ENCODE peak calls at places on chromosomes 3 and 15, in five cellular contexts. C is tibial artery, F is upper lobe of left lung, M is endothelial cell of umbilical vein, G is PC-3. B is an unnamed sample. For H3K9me3, the result is how much of the 10 kb centered on the place peaks cover.

GRCh38 chr3:195768831-195769303 is 42.9 kb downstream of the MUC4 start:
- DNase-seq in F (peak), C (no peak), M (no peak), G (no peak), B (no peak)

GRCh38 chr3:63232764-63233396 is 45.2 kb upstream of the SYNPR start:
- DNase-seq in G (peak), F (no peak), M (no peak), C (no peak), B (no peak)

GRCh38 chr3:58607816-58608215 is 30.6 kb upstream of the FAM107A start:
- DNase-seq in C (no peak), F (no peak), G (peak), M (no peak), B (no peak)

GRCh38 chr15:68503213-68503612 is 71.2 kb upstream of the ITGA11 start:
- DNase-seq in F (peak), C (no peak), M (no peak), G (no peak), B (no peak)

GRCh38 chr15:25436707-25437106 is 2.1 kb downstream of the UBE3A start:
- DNase-seq in G (peak), F (no peak), C (no peak), M (no peak), B (no peak)

GRCh38 chr3:23629181-23629893 is 176.4 kb upstream of the UBE2E1 start:
- DNase-seq in C (no peak), M (peak), F (no peak), G (peak), B (no peak)

GRCh38 chr15:71708741-71709140 is 101.6 kb upstream of the NR2E3 start:
- DNase-seq in F (peak), G (no peak), C (no peak), M (no peak), B (no peak)

GRCh38 chr15:78715930-78716329 is 74.9 kb upstream of the CHRNB4 start:
- DNase-seq in C (no peak), F (no peak), G (peak), M (no peak), B (no peak)

GRCh38 chr15:66800584-66801235 is 98.7 kb downstream of the SMAD6 start:
- DNase-seq in C (no peak), G (no peak), F (no peak), M (no peak), B (no peak)

GRCh38 chr3:169811606-169812123 is 1.0 kb upstream of the LRRIQ4 start:
- DNase-seq in C (no peak), M (peak), G (peak), F (no peak), B (no peak)

GRCh38 chr3:32866533-32866932 is 48.7 kb downstream of the TRIM71 start:
- DNase-seq in F (no peak), G (no peak), C (no peak), M (no peak), B (no peak)

GRCh38 chr15:99433026-99433756 is 132.6 kb upstream of the MEF2A start:
- DNase-seq in M (no peak), C (peak), F (peak), G (peak), B (no peak)

GRCh38 chr15:42093966-42094365 is 396 bp downstream of the PLA2G4D start:
- DNase-seq in M (no peak), C (no peak), G (no peak), F (peak), B (no peak)

GRCh38 chr15:49379996-49380395 is 43.0 kb upstream of the FGF7 start:
- DNase-seq in M (no peak), C (no peak), F (no peak), G (no peak), B (no peak)

GRCh38 chr3:161153480-161153879 is 48.3 kb upstream of the B3GALNT1 start:
- DNase-seq in C (no peak), G (no peak), F (no peak), M (no peak), B (no peak)

GRCh38 chr3:175208316-175208715 is 349.2 kb downstream of the NAALADL2 start:
- DNase-seq in F (no peak), G (no peak), C (no peak), M (no peak), B (no peak)

GRCh38 chr15:60091150-60091549 is 87.0 kb downstream of the FOXB1 start:
- DNase-seq in M (no peak), F (no peak), G (peak), C (no peak), B (no peak)

GRCh38 chr15:31403606-31404005 is 77.0 kb downstream of the KLF13 start:
- DNase-seq in M (no peak), C (no peak), F (no peak), G (no peak), B (no peak)

GRCh38 chr3:12986986-12987385 is 86.2 kb downstream of the IQSEC1 start:
- DNase-seq in G (no peak), C (no peak), F (peak), M (no peak), B (no peak)

GRCh38 chr3:150236683-150237082 is 171.4 kb upstream of the TSC22D2 start:
- DNase-seq in M (no peak), C (no peak), G (peak), F (no peak), B (no peak)

GRCh38 chr3:152650177-152650576 is 184.8 kb upstream of the P2RY1 start:
- DNase-seq in F (no peak), M (no peak), C (no peak), G (no peak), B (no peak)

GRCh38 chr15:63186065-63186464 is 3.3 kb upstream of the RAB8B start:
- DNase-seq in M (no peak), C (no peak), G (peak), F (no peak), B (no peak)

GRCh38 chr15:99090938-99091337 is 13.9 kb upstream of the SYNM start:
- DNase-seq in G (no peak), F (no peak), M (no peak), C (no peak), B (no peak)

GRCh38 chr15:57476533-57476975 is 100.2 kb downstream of the CGNL1 start:
- DNase-seq in F (no peak), M (peak), C (no peak), G (no peak), B (no peak)

GRCh38 chr3:120435621-120436020 is 15.2 kb downstream of the FSTL1 start:
- DNase-seq in F (no peak), M (peak), G (peak), C (no peak), B (no peak)

GRCh38 chr3:16174976-16175901 is 759 bp downstream of the GALNT15 start:
- DNase-seq in G (no peak), M (no peak), C (no peak), F (peak), B (no peak)
- H3K4me3 ChIP-seq in G (no peak), M (no peak), C (peak), F (peak), B (no peak)

GRCh38 chr3:138542977-138543376 is 51.1 kb downstream of the CEP70 start:
- DNase-seq in F (peak), C (no peak), G (no peak), M (no peak), B (no peak)

GRCh38 chr3:138544546-138544945 is 49.5 kb downstream of the CEP70 start:
- DNase-seq in C (no peak), G (no peak), M (no peak), F (no peak), B (no peak)

DNA sequence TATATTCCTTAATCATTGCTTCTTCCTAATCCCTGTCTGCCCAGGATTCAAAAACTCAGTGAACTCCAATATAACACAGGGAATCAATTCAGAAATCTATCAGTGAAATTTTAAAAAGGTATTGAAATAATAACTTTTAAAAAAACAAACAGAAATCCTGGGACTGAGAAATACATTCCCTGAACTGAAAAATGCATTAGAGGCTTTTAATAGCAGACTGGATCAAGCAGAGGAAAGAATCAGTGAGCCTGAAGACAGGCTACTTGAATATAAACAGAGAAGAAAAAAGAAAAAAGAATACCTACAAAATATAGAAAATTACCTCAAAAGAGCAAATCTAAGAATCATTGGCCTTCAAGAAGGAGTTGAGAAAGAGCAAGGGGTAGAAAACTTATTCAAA is 54.7 kb downstream of the CEP70 start:
- DNase-seq in C (no peak), G (no peak), M (no peak), F (no peak), B (no peak)
- H3K9me3 ChIP-seq in C (under half), G (under half), M (under half), F (under half), B (under half)

GRCh38 chr3:129824926-129825541 is 68.5 kb downstream of the TMCC1 start:
- DNase-seq in M (peak), F (no peak), G (peak), C (no peak), B (peak)

GRCh38 chr3:129822679-129823078 is 70.8 kb downstream of the TMCC1 start:
- DNase-seq in M (no peak), G (no peak), C (peak), F (no peak), B (no peak)

DNA sequence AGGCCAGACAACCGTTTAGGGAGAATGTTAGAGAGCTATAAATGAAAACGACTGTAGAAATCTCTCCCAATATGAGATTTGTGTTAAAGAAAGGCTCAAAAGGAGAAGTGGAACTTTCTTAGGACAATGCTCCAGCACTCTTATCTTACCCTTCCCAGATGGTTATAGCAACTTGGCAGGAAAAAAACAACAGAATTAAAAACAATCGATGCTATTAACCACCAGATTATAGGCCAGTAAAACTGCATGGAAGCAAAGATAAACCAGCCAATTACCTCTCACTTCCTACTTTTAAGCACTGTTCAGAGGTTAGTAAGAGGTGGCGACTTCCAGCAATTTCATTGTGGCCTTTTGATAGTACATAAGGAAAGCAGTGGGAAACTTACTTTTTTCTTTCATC is 72.9 kb downstream of the TMCC1 start:
- DNase-seq in F (no peak), M (peak), C (no peak), G (no peak), B (no peak)
- H3K27ac ChIP-seq in F (no peak), M (no peak), C (no peak), G (no peak), B (no peak)

GRCh38 chr3:101677436-101678286 is 729 bp upstream of the ZBTB11 start:
- DNase-seq in C (no peak), M (no peak), F (peak), G (peak), B (no peak)
- H3K4me3 ChIP-seq in C (peak), M (peak), F (peak), G (peak), B (no peak)

GRCh38 chr3:197241173-197241572 is 57.2 kb downstream of the DLG1 start:
- DNase-seq in C (no peak), M (no peak), G (no peak), F (no peak), B (no peak)

GRCh38 chr3:197238842-197239241 is 59.6 kb downstream of the DLG1 start:
- DNase-seq in C (no peak), G (no peak), M (no peak), F (no peak), B (no peak)

GRCh38 chr3:197239857-197240256 is 58.6 kb downstream of the DLG1 start:
- DNase-seq in M (no peak), C (no peak), F (no peak), G (no peak), B (no peak)

GRCh38 chr3:197244751-197245150 is 53.7 kb downstream of the DLG1 start:
- DNase-seq in F (no peak), G (no peak), C (no peak), M (no peak), B (no peak)

DNA sequence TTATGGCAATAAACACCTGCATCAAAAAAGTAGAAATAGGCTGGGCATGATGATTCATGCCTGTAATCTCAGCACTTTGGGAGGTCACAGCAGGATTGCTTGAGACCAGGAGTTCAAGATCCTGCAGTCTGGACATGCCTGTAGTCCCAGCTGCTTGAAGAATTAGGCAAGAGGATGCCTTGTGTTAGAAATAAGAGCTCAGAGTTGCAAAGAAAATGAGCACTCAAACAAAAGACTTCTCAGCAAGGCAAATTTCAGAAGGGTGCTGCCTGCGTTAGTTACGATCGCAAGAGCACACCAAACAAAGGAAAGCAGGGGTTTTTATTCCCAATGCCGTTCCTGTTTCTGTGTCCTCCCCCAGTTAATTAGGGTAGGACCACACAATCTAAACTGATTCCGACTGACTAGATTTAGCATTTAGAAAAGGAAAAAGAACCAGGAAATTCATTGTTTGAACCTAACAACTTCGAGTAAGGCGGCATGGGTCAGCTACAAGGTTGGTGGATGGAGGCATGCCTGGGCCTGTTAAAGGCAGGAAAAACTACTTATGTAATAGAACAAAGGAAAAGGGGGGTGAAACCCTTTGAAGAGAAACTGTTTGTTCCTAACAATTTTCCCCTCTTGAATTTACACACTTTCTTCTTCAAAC is 55.5 kb downstream of the DLG1 start:
- DNase-seq in F (no peak), G (no peak), C (no peak), M (no peak), B (no peak)
- H3K9me3 ChIP-seq in F (under half), G (under half), C (under half), M (under half), B (under half)

DNA sequence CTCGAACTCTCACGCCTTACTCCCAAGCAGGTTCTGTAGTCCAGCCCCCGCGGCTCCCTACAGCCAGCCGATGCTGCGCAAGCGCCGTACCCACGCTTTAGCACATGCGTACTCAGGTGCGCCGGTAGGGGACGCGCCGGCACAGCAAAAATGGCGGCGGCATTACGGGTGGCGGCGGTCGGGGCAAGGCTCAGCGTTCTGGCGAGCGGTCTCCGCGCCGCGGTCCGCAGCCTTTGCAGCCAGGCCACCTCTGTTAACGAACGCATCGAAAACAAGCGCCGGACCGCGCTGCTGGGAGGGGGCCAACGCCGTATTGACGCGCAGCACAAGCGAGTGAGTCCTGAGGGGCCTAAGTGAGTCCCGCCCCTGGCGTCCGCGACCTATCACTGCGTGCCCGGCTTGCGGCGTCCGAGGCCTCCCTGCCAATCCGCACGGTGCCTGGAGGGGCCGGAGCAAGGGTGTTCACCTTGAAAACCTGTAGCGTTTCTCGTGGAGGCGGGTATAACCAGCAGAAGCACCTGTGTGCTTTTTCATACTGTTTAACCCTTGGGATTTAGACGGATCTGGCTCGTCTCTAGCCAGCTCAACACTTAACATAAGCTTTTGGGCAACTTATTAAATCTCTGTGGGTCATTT is at the start of gene PCCB:
- DNase-seq in M (peak), G (peak), F (peak), C (peak), B (peak)
- H3K27ac ChIP-seq in M (peak), G (peak), F (peak), C (peak), B (no peak)

B was measured in iPS DF 6.9.